ENCODE peak calls at places on chromosomes 16 and 17, in ten cellular contexts. B, I, T, M, U, F, V, A, H and Q are unnamed samples.

GRCh38 chr17:37713028-37713431 is 31.8 kb downstream of the HNF1B start:
- DNase-seq in B (no peak), F (no peak), H (no peak), U (no peak), T (no peak), M (no peak), A (no peak), V (peak; percentile 90), I (no peak), Q (no peak)

GRCh38 chr17:15157051-15157450 is 108.1 kb downstream of the PMP22 start:
- DNase-seq in V (no peak), M (no peak), T (no peak), H (no peak), U (no peak), I (no peak), F (no peak), A (no peak), B (no peak), Q (no peak)

GRCh38 chr16:67571981-67572431 is 9.7 kb downstream of the CTCF start:
- DNase-seq in M (no peak), F (no peak), T (no peak), V (no peak), I (no peak), U (no peak), A (no peak), H (no peak), B (no peak), Q (peak; percentile 8)

GRCh38 chr17:46890638-46891037 is 32.3 kb upstream of the GOSR2 start:
- DNase-seq in B (no peak), M (no peak), A (no peak), U (no peak), H (no peak), V (no peak), T (no peak), F (no peak), I (no peak), Q (no peak)

GRCh38 chr17:45451131-45451530 is 18.5 kb upstream of the ARHGAP27 start:
- DNase-seq in A (no peak), B (no peak), F (no peak), I (peak; percentile 42), T (no peak), M (no peak), U (no peak), H (peak; percentile 1), V (no peak), Q (no peak)

GRCh38 chr16:49608801-49609200 is 235.2 kb downstream of the C16orf78 start:
- DNase-seq in I (no peak), F (peak; percentile 12), T (no peak), V (peak; percentile 22), M (peak; percentile 41), B (no peak), A (no peak), U (no peak), H (no peak), Q (peak; percentile 22)

GRCh38 chr17:75814900-75815373 is 29.3 kb downstream of the UNC13D start:
- DNase-seq in H (no peak), I (no peak), M (no peak), F (no peak), B (peak; percentile 80), V (no peak), A (no peak), T (no peak), U (no peak), Q (peak; percentile 87)

GRCh38 chr17:67974598-67975066 is 21.6 kb downstream of the C17orf58 start:
- DNase-seq in I (peak; percentile 63), H (no peak), F (no peak), A (no peak), T (no peak), M (no peak), V (no peak), U (no peak), B (no peak), Q (no peak)

GRCh38 chr16:61274211-61274610 is 762.0 kb downstream of the CDH8 start:
- DNase-seq in V (no peak), U (no peak), T (no peak), M (no peak), H (no peak), A (no peak), B (no peak), F (no peak), I (no peak), Q (no peak)

GRCh38 chr16:9633844-9634243 is 542.4 kb downstream of the HAPSTR1 start:
- DNase-seq in V (no peak), A (no peak), B (no peak), I (no peak), F (no peak), H (no peak), U (no peak), M (no peak), T (no peak), Q (no peak)

GRCh38 chr17:27310548-27311110 is 16.7 kb downstream of the WSB1 start:
- DNase-seq in F (no peak), I (no peak), V (no peak), H (no peak), T (no peak), A (no peak), M (no peak), B (no peak), U (no peak), Q (no peak)

GRCh38 chr17:63843387-63844292 is 1.2 kb upstream of the SMARCD2 start:
- DNase-seq in U (no peak), B (no peak), T (peak; percentile 60), H (peak; percentile 88), F (peak; percentile 59), M (peak; percentile 55), I (no peak), A (peak; percentile 50), V (peak; percentile 35), Q (peak; percentile 38)

GRCh38 chr17:75516619-75517276 is 420 bp downstream of the TSEN54 start:
- DNase-seq in T (no peak), H (no peak), B (no peak), U (no peak), I (peak; percentile 71), V (no peak), M (no peak), F (peak; percentile 63), A (peak; percentile 38), Q (no peak)

GRCh38 chr17:14903810-14904209 is 361.3 kb downstream of the PMP22 start:
- DNase-seq in I (no peak), B (peak; percentile 12), M (no peak), A (no peak), V (no peak), U (no peak), F (no peak), T (no peak), H (no peak), Q (peak; percentile 39)

GRCh38 chr17:45874148-45874547 is 20.2 kb upstream of the MAPT start:
- DNase-seq in B (no peak), H (no peak), U (no peak), I (no peak), M (no peak), F (no peak), A (no peak), T (no peak), V (no peak), Q (no peak)

GRCh38 chr17:35046740-35047283 is 16.7 kb downstream of the RFFL start:
- DNase-seq in V (no peak), I (no peak), F (peak; percentile 86), T (peak; percentile 73), A (no peak), B (peak; percentile 28), U (no peak), M (no peak), H (no peak), Q (peak; percentile 86)

GRCh38 chr16:14303654-14304394 is 232.7 kb downstream of the MRTFB start:
- DNase-seq in I (no peak), H (no peak), A (no peak), F (no peak), M (no peak), B (no peak), V (no peak), U (no peak), T (no peak), Q (no peak)

GRCh38 chr16:80433617-80434016 is 107.2 kb upstream of the DYNLRB2 start:
- DNase-seq in H (no peak), T (no peak), I (no peak), B (no peak), A (no peak), U (no peak), M (no peak), F (peak; percentile 48), V (no peak), Q (peak; percentile 26)

GRCh38 chr16:54657058-54657708 is 273.5 kb upstream of the IRX5 start:
- DNase-seq in H (no peak), U (no peak), M (no peak), F (no peak), B (no peak), V (no peak), A (peak; percentile 49), I (no peak), T (no peak), Q (peak; percentile 99)

GRCh38 chr16:50842589-50842988 is 100.7 kb downstream of the CYLD start:
- DNase-seq in T (no peak), F (peak; percentile 40), U (no peak), A (no peak), B (no peak), V (no peak), H (no peak), M (no peak), I (no peak), Q (peak; percentile 11)

GRCh38 chr16:75216576-75216975 is 2.2 kb upstream of the CTRB1 start:
- DNase-seq in I (no peak), H (no peak), B (no peak), U (no peak), A (no peak), V (no peak), M (no peak), T (no peak), F (no peak), Q (no peak)

GRCh38 chr17:42687707-42688275 is 5.5 kb downstream of the CNTNAP1 start:
- DNase-seq in A (no peak), F (no peak), T (no peak), B (no peak), U (no peak), H (no peak), I (no peak), M (no peak), V (no peak), Q (no peak)

GRCh38 chr16:66874079-66874775 is 6.1 kb upstream of the PDP2 start:
- DNase-seq in V (no peak), B (no peak), I (no peak), A (no peak), U (no peak), H (no peak), T (no peak), F (peak; percentile 66), M (no peak), Q (no peak)

GRCh38 chr17:76789235-76789788 is 51.4 kb downstream of the MFSD11 start:
- DNase-seq in V (no peak), T (no peak), H (no peak), B (no peak), F (no peak), I (no peak), M (no peak), A (peak; percentile 60), U (no peak), Q (peak; percentile 39)

GRCh38 chr17:69358688-69359596 is 32.0 kb upstream of the ABCA5 start:
- DNase-seq in H (no peak), B (no peak), V (no peak), A (no peak), F (peak; percentile 47), M (no peak), U (no peak), I (peak; percentile 66), T (peak; percentile 28), Q (no peak)

GRCh38 chr16:57993452-57993851 is 7.0 kb downstream of the ZNF319 start:
- DNase-seq in B (no peak), F (no peak), T (no peak), U (no peak), V (no peak), I (no peak), M (no peak), H (no peak), A (no peak), Q (no peak)

GRCh38 chr16:81445143-81445922 is 725 bp downstream of the CMIP start:
- DNase-seq in I (peak; percentile 59), F (peak; percentile 69), M (no peak), A (no peak), H (no peak), T (peak; percentile 71), B (peak; percentile 53), V (no peak), U (no peak), Q (no peak)

GRCh38 chr16:83802135-83802534 is 5.6 kb upstream of the HSBP1 start:
- DNase-seq in M (peak; percentile 34), F (no peak), U (no peak), I (no peak), H (no peak), A (no peak), T (peak; percentile 52), B (no peak), V (no peak), Q (peak; percentile 14)